ENCODE peak calls at places on chromosomes 16 and 17, in six cellular contexts. J is ELR, X is COR-L47, H is mucosa of descending colon, G is EL, R is uterus. L is an unnamed sample.
A peak's percentile ranks its signal among the peaks of the same experiment; 100 is the strongest.

GRCh38 chr16:4032768-4033167 is 83.5 kb downstream of the ADCY9 start:
- DNase-seq in J (no peak), X (no peak), H (peak; percentile 81), G (no peak), R (no peak), L (no peak)

GRCh38 chr17:1951920-1952319 is 73.2 kb downstream of the RTN4RL1 start:
- DNase-seq in J (no peak), X (no peak), H (no peak), G (no peak), R (no peak), L (no peak)

GRCh38 chr16:13138528-13138927 is 237.1 kb downstream of the SHISA9 start:
- DNase-seq in J (no peak), X (no peak), H (no peak), G (no peak), R (no peak), L (no peak)

GRCh38 chr17:46151762-46152161 is 41.5 kb downstream of the KANSL1 start:
- DNase-seq in J (no peak), X (no peak), H (no peak), G (no peak), R (no peak), L (peak; percentile 59)

GRCh38 chr16:12147681-12148479 is 171.3 kb downstream of the SNX29 start:
- DNase-seq in J (no peak), X (peak; percentile 59), H (no peak), G (no peak), R (no peak), L (peak; percentile 56)

GRCh38 chr17:7835818-7836595 is 2.0 kb downstream of the KDM6B start:
- DNase-seq in J (peak; percentile 70), X (no peak), H (peak; percentile 87), G (peak; percentile 76), R (no peak), L (peak; percentile 83)

GRCh38 chr16:404971-405486 is 3.3 kb downstream of the DECR2 start:
- DNase-seq in J (no peak), X (no peak), H (no peak), G (no peak), R (no peak), L (no peak)

GRCh38 chr17:75809631-75810111 is 25.1 kb downstream of the UNK start:
- DNase-seq in J (no peak), X (no peak), H (no peak), G (no peak), R (no peak), L (no peak)

GRCh38 chr16:5633845-5634440 is 536.3 kb upstream of the EEF2KMT start:
- DNase-seq in J (peak; percentile 28), X (peak; percentile 28), H (no peak), G (no peak), R (no peak), L (no peak)

GRCh38 chr16:68921654-68922053 is 78.3 kb downstream of the TANGO6 start:
- DNase-seq in J (peak; percentile 94), X (no peak), H (no peak), G (peak; percentile 41), R (no peak), L (peak; percentile 16)

GRCh38 chr17:55769625-55770000 is 18.8 kb downstream of the PCTP start:
- DNase-seq in J (peak; percentile 88), X (no peak), H (no peak), G (peak; percentile 83), R (no peak), L (peak; percentile 88)

GRCh38 chr17:16910341-16910740 is 61.6 kb downstream of the TNFRSF13B start:
- DNase-seq in J (no peak), X (no peak), H (no peak), G (no peak), R (no peak), L (no peak)